ENCODE peak calls at places on chromosomes 3 and 15, in seven cellular contexts. Z is HCT116, P is heart left ventricle, C is endothelial cell of umbilical vein, K is ovary, U is stomach, D is transverse colon. T is an unnamed sample.

GRCh38 chr3:58117561-58118305 is 93.0 kb downstream of the DNASE1L3 start:
- DNase-seq in Z (no peak), P (peak; percentile 60), C (peak; percentile 95), K (peak; percentile 74), U (peak; percentile 93), D (no peak), T (peak; percentile 35)

GRCh38 chr3:197317250-197317963 is 19.0 kb upstream of the DLG1 start:
- DNase-seq in Z (peak; percentile 72), P (no peak), C (no peak), K (no peak), U (no peak), D (no peak), T (peak; percentile 32)

GRCh38 chr15:72493220-72493619 is 19.1 kb downstream of the ARIH1 start:
- DNase-seq in Z (no peak), P (no peak), C (no peak), K (no peak), U (no peak), D (no peak), T (no peak)

GRCh38 chr3:14561051-14561634 is 21.0 kb upstream of the GRIP2 start:
- DNase-seq in Z (no peak), P (no peak), C (no peak), K (no peak), U (no peak), D (no peak), T (no peak)

GRCh38 chr3:53242155-53242554 is 13.7 kb downstream of the TKT start:
- DNase-seq in Z (no peak), P (no peak), C (no peak), K (no peak), U (no peak), D (no peak), T (peak; percentile 75)

GRCh38 chr3:47780727-47781325 is 867 bp downstream of the SMARCC1 start:
- DNase-seq in Z (no peak), P (no peak), C (peak; percentile 72), K (no peak), U (no peak), D (no peak), T (no peak)

GRCh38 chr15:68550004-68550403 is 28.8 kb upstream of the CORO2B start:
- DNase-seq in Z (no peak), P (no peak), C (no peak), K (no peak), U (no peak), D (no peak), T (no peak)

GRCh38 chr3:116256843-116257485 is 188.3 kb downstream of the LSAMP start:
- DNase-seq in Z (no peak), P (no peak), C (no peak), K (no peak), U (no peak), D (no peak), T (no peak)

GRCh38 chr3:106825962-106826605 is 551.2 kb upstream of the CCDC54 start:
- DNase-seq in Z (no peak), P (no peak), C (peak; percentile 41), K (no peak), U (no peak), D (no peak), T (no peak)

DNA sequence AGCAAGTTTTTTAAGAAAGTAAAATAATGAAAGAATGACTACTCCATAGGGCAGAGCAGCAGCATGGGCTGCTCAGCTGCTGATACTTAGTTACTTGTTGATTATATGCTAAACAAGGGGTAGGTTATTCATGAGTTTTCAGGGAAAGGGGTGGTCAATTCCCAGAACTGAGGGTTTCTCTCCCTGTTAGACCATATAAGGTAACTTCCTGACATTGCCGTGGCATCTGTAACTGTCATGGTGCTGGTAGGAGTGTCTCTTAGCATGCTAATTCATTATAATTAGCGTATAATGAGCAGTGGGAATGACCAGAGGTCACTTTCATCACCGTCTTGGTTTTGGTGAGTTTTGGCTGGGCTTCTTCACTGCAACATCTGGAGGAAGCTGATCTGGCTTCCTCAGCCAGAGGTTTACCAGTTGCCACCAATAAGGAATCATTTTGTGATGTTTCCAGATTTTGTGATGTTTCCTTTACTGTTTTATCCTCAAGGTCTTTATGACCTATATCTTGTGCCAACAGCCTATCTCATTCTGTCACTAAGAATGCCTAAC is 121.8 kb upstream of the CHL1 start:
- DNase-seq in Z (no peak), P (no peak), C (no peak), K (peak; percentile 34), U (no peak), D (no peak), T (no peak)
- H3K9me3 ChIP-seq in Z (peaks cover 2% of the 10 kb centered on the region), P (no peaks in the 10 kb centered on the region), C (no peaks in the 10 kb centered on the region), K (no peaks in the 10 kb centered on the region), U (no peaks in the 10 kb centered on the region), D (no peaks in the 10 kb centered on the region), T (no peaks in the 10 kb centered on the region)

GRCh38 chr3:27385504-27385903 is 16.3 kb upstream of the NEK10 start:
- DNase-seq in Z (no peak), P (no peak), C (no peak), K (no peak), U (no peak), D (no peak), T (no peak)

GRCh38 chr3:27392950-27393679 is 23.9 kb upstream of the NEK10 start:
- DNase-seq in Z (no peak), P (no peak), C (no peak), K (no peak), U (no peak), D (no peak), T (no peak)

GRCh38 chr3:27391796-27392195 is 22.6 kb upstream of the NEK10 start:
- DNase-seq in Z (no peak), P (no peak), C (no peak), K (no peak), U (no peak), D (no peak), T (no peak)

DNA sequence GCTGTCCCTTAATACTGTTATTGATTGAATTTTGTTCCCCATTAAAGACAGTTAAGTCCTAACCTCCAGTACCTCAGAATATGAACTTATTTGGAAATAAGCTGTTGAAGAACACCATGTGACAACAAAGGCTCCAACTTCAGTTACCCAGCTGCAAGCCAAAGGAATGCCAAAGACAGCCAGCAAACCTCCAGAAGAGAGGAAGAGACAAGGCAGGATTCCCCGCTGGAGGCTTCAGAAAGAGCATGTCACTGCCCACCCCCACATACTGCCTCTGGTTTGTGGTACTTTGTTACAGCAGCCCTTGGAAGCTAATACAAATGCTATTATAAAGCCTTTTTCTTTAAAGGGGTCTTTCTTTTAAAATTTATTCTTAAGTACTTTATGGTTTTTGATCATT is 18.4 kb upstream of the NEK10 start:
- DNase-seq in Z (no peak), P (no peak), C (no peak), K (no peak), U (no peak), D (no peak), T (no peak)
- H3K36me3 ChIP-seq in Z (peaks cover 15% of the 10 kb centered on the region), P (peaks cover 58% of the 10 kb centered on the region), C (peaks cover 25% of the 10 kb centered on the region), K (no peaks in the 10 kb centered on the region), U (peaks cover 45% of the 10 kb centered on the region), D (no peaks in the 10 kb centered on the region), T (no peaks in the 10 kb centered on the region)

GRCh38 chr3:161038725-161039124 is 66.4 kb downstream of the B3GALNT1 start:
- DNase-seq in Z (no peak), P (no peak), C (peak; percentile 62), K (no peak), U (no peak), D (no peak), T (no peak)
- TF ChIP-seq POLR2A in Z (no peak), P (no peak), C (no peak), K (no peak), U (no peak), D (no peak), T (no peak)

GRCh38 chr15:49789436-49789835 is 168.6 kb downstream of the DTWD1 start:
- DNase-seq in Z (no peak), P (no peak), C (no peak), K (no peak), U (no peak), D (no peak), T (no peak)

GRCh38 chr15:49793943-49794342 is 173.1 kb downstream of the DTWD1 start:
- DNase-seq in Z (no peak), P (no peak), C (no peak), K (no peak), U (no peak), D (no peak), T (no peak)
- H3K9me3 ChIP-seq in Z (no peaks in the 10 kb centered on the region), P (no peaks in the 10 kb centered on the region), C (no peaks in the 10 kb centered on the region), K (no peaks in the 10 kb centered on the region), U (peaks cover 20% of the 10 kb centered on the region), D (peaks cover 12% of the 10 kb centered on the region), T (peaks cover 3% of the 10 kb centered on the region)

GRCh38 chr15:52220896-52221660 is 29.9 kb upstream of the GNB5 start:
- DNase-seq in Z (no peak), P (no peak), C (no peak), K (no peak), U (no peak), D (no peak), T (no peak)

GRCh38 chr15:52221730-52222129 is 30.5 kb upstream of the GNB5 start:
- DNase-seq in Z (no peak), P (no peak), C (no peak), K (no peak), U (no peak), D (no peak), T (no peak)

GRCh38 chr15:52217186-52217585 is 26.0 kb upstream of the GNB5 start:
- DNase-seq in Z (no peak), P (no peak), C (no peak), K (no peak), U (peak; percentile 65), D (peak; percentile 19), T (no peak)

GRCh38 chr15:52220251-52220650 is 29.1 kb upstream of the GNB5 start:
- DNase-seq in Z (no peak), P (no peak), C (no peak), K (no peak), U (no peak), D (no peak), T (no peak)

DNA sequence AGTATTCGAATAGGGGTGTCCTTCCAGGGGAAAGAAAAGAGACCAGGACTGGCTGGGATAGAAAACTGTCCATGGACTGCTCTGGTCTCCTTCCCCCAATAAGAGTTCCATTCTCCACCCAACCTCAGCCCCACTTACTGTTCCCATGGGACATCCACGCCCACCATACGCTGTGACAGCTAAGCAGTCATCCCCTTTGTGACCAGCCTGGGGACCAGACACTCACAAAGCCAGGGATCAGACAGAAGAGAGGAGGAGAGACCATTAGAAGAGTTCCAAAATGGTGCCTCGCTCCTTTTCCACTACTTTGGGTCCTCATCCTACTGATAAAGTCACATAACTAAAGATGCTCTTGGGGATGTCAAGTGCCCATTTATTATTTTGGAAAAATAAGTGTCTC is 27.6 kb upstream of the GNB5 start:
- DNase-seq in Z (no peak), P (no peak), C (no peak), K (no peak), U (no peak), D (no peak), T (no peak)
- H3K36me3 ChIP-seq in Z (peaks cover 44% of the 10 kb centered on the region), P (no peaks in the 10 kb centered on the region), C (no peaks in the 10 kb centered on the region), K (no peaks in the 10 kb centered on the region), U (peaks cover 81% of the 10 kb centered on the region), D (no peaks in the 10 kb centered on the region), T (no peaks in the 10 kb centered on the region)

T was measured in adrenal gland.